ENCODE peak calls at places on chromosomes 6 and 20, in five cellular contexts. One of them, this sample, is unnamed.

GRCh38 chr6:81226957-81227356 is 525.5 kb downstream of the TENT5A start:
- DNase-seq in upper lobe of right lung: no peak
- DNase-seq in right lobe of liver: no peak
- DNase-seq in aorta: no peak
- DNase-seq in astrocyte of the spinal cord: no peak
- DNase-seq in this sample: no peak

GRCh38 chr20:50758469-50758868 is 27.1 kb downstream of the PARD6B start:
- DNase-seq in aorta: no peak
- DNase-seq in astrocyte of the spinal cord: peak; percentile 32
- DNase-seq in right lobe of liver: no peak
- DNase-seq in upper lobe of right lung: no peak
- DNase-seq in this sample: no peak

GRCh38 chr6:158124288-158124687 is 43.8 kb downstream of the SERAC1 start:
- DNase-seq in upper lobe of right lung: no peak
- DNase-seq in right lobe of liver: no peak
- DNase-seq in astrocyte of the spinal cord: no peak
- DNase-seq in aorta: no peak
- DNase-seq in this sample: no peak

GRCh38 chr6:81777586-81778268 is 25.2 kb upstream of the TENT5A start:
- DNase-seq in aorta: no peak
- DNase-seq in right lobe of liver: no peak
- DNase-seq in upper lobe of right lung: no peak
- DNase-seq in astrocyte of the spinal cord: no peak
- DNase-seq in this sample: no peak

GRCh38 chr6:104642871-104643270 is 216.8 kb downstream of the HACE1 start:
- DNase-seq in astrocyte of the spinal cord: peak; percentile 25
- DNase-seq in upper lobe of right lung: no peak
- DNase-seq in right lobe of liver: no peak
- DNase-seq in aorta: no peak
- DNase-seq in this sample: no peak

GRCh38 chr6:155216312-155217028 is 47.3 kb upstream of the CLDN20 start:
- DNase-seq in aorta: no peak
- DNase-seq in right lobe of liver: no peak
- DNase-seq in upper lobe of right lung: no peak
- DNase-seq in astrocyte of the spinal cord: no peak
- DNase-seq in this sample: no peak

GRCh38 chr20:56422131-56422823 is 10.2 kb downstream of the CASS4 start:
- DNase-seq in aorta: no peak
- DNase-seq in upper lobe of right lung: no peak
- DNase-seq in astrocyte of the spinal cord: peak; percentile 93
- DNase-seq in right lobe of liver: no peak
- DNase-seq in this sample: no peak

GRCh38 chr6:45736134-45736533 is 279.5 kb downstream of the CLIC5 start:
- DNase-seq in aorta: no peak
- DNase-seq in right lobe of liver: no peak
- DNase-seq in astrocyte of the spinal cord: no peak
- DNase-seq in upper lobe of right lung: no peak
- DNase-seq in this sample: no peak

GRCh38 chr6:75893058-75893775 is 144.2 kb downstream of the MYO6 start:
- DNase-seq in astrocyte of the spinal cord: peak; percentile 83
- DNase-seq in aorta: no peak
- DNase-seq in right lobe of liver: no peak
- DNase-seq in upper lobe of right lung: no peak
- DNase-seq in this sample: no peak

GRCh38 chr6:92427408-92427905 is 991.9 kb downstream of the EPHA7 start:
- DNase-seq in upper lobe of right lung: no peak
- DNase-seq in right lobe of liver: no peak
- DNase-seq in aorta: no peak
- DNase-seq in astrocyte of the spinal cord: no peak
- DNase-seq in this sample: no peak

GRCh38 chr20:62252342-62252966 is 14.1 kb downstream of the OSBPL2 start:
- DNase-seq in right lobe of liver: no peak
- DNase-seq in upper lobe of right lung: no peak
- DNase-seq in aorta: no peak
- DNase-seq in astrocyte of the spinal cord: peak; percentile 12
- DNase-seq in this sample: no peak

GRCh38 chr20:12022121-12022520 is 104.4 kb downstream of the BTBD3 start:
- DNase-seq in right lobe of liver: no peak
- DNase-seq in upper lobe of right lung: no peak
- DNase-seq in astrocyte of the spinal cord: no peak
- DNase-seq in aorta: no peak
- DNase-seq in this sample: no peak

GRCh38 chr6:39199976-39200375 is 29.3 kb downstream of the KCNK5 start:
- DNase-seq in right lobe of liver: no peak
- DNase-seq in aorta: peak; percentile 54
- DNase-seq in astrocyte of the spinal cord: no peak
- DNase-seq in upper lobe of right lung: no peak
- DNase-seq in this sample: no peak

GRCh38 chr20:54499111-54499510 is 23.7 kb downstream of the DOK5 start:
- DNase-seq in upper lobe of right lung: no peak
- DNase-seq in aorta: no peak
- DNase-seq in astrocyte of the spinal cord: no peak
- DNase-seq in right lobe of liver: no peak
- DNase-seq in this sample: no peak

GRCh38 chr20:42895062-42895461 is 294.6 kb downstream of the PTPRT start:
- DNase-seq in aorta: no peak
- DNase-seq in astrocyte of the spinal cord: no peak
- DNase-seq in upper lobe of right lung: no peak
- DNase-seq in right lobe of liver: no peak
- DNase-seq in this sample: no peak

GRCh38 chr6:29624520-29624961 is 8.4 kb downstream of the GABBR1 start:
- DNase-seq in upper lobe of right lung: no peak
- DNase-seq in aorta: no peak
- DNase-seq in astrocyte of the spinal cord: no peak
- DNase-seq in right lobe of liver: no peak
- DNase-seq in this sample: no peak

GRCh38 chr6:83637953-83638352 is 70.9 kb downstream of the SNAP91 start:
- DNase-seq in astrocyte of the spinal cord: no peak
- DNase-seq in upper lobe of right lung: no peak
- DNase-seq in aorta: no peak
- DNase-seq in right lobe of liver: no peak
- DNase-seq in this sample: no peak

GRCh38 chr6:161066511-161066910 is 74.9 kb downstream of the MAP3K4 start:
- DNase-seq in upper lobe of right lung: no peak
- DNase-seq in aorta: no peak
- DNase-seq in astrocyte of the spinal cord: no peak
- DNase-seq in right lobe of liver: no peak
- DNase-seq in this sample: no peak

GRCh38 chr20:57464642-57465211 is 60.2 kb downstream of the CTCFL start:
- DNase-seq in aorta: peak; percentile 51
- DNase-seq in right lobe of liver: peak; percentile 66
- DNase-seq in astrocyte of the spinal cord: no peak
- DNase-seq in upper lobe of right lung: no peak
- DNase-seq in this sample: no peak

GRCh38 chr6:136801581-136801980 is 9.3 kb upstream of the MAP3K5 start:
- DNase-seq in aorta: no peak
- DNase-seq in upper lobe of right lung: no peak
- DNase-seq in astrocyte of the spinal cord: no peak
- DNase-seq in right lobe of liver: no peak
- DNase-seq in this sample: no peak

GRCh38 chr6:133977983-133978895 is 25.2 kb downstream of the TBPL1 start:
- DNase-seq in aorta: no peak
- DNase-seq in right lobe of liver: no peak
- DNase-seq in astrocyte of the spinal cord: peak; percentile 67
- DNase-seq in upper lobe of right lung: no peak
- DNase-seq in this sample: no peak

GRCh38 chr6:96468281-96468680 is 53.3 kb upstream of the UFL1 start:
- DNase-seq in upper lobe of right lung: no peak
- DNase-seq in astrocyte of the spinal cord: peak; percentile 6
- DNase-seq in right lobe of liver: no peak
- DNase-seq in aorta: no peak
- DNase-seq in this sample: no peak

GRCh38 chr6:49790340-49790739 is 3.3 kb upstream of the PGK2 start:
- DNase-seq in aorta: no peak
- DNase-seq in astrocyte of the spinal cord: no peak
- DNase-seq in right lobe of liver: no peak
- DNase-seq in upper lobe of right lung: no peak
- DNase-seq in this sample: no peak

GRCh38 chr20:9500121-9500911 is 14.1 kb upstream of the LAMP5 start:
- DNase-seq in astrocyte of the spinal cord: no peak
- DNase-seq in right lobe of liver: no peak
- DNase-seq in upper lobe of right lung: no peak
- DNase-seq in aorta: no peak
- DNase-seq in this sample: no peak

GRCh38 chr20:10758446-10758845 is 84.6 kb upstream of the JAG1 start:
- DNase-seq in astrocyte of the spinal cord: no peak
- DNase-seq in upper lobe of right lung: no peak
- DNase-seq in right lobe of liver: no peak
- DNase-seq in aorta: no peak
- DNase-seq in this sample: no peak

GRCh38 chr20:18057106-18057993 is at the start of gene OVOL2:
- DNase-seq in upper lobe of right lung: peak; percentile 94
- DNase-seq in right lobe of liver: peak; percentile 61
- DNase-seq in astrocyte of the spinal cord: no peak
- DNase-seq in aorta: no peak
- DNase-seq in this sample: peak; percentile 91
- H3K4me3 ChIP-seq in upper lobe of right lung: peak within 1 kb of the TSS; percentile 54
- H3K4me3 ChIP-seq in right lobe of liver: peak within 1 kb of the TSS; percentile 50
- H3K4me3 ChIP-seq in astrocyte of the spinal cord: no peak within 1 kb of the TSS
- H3K4me3 ChIP-seq in aorta: peak within 1 kb of the TSS; percentile 3
- H3K4me3 ChIP-seq in this sample: peak within 1 kb of the TSS; percentile 46

DNA sequence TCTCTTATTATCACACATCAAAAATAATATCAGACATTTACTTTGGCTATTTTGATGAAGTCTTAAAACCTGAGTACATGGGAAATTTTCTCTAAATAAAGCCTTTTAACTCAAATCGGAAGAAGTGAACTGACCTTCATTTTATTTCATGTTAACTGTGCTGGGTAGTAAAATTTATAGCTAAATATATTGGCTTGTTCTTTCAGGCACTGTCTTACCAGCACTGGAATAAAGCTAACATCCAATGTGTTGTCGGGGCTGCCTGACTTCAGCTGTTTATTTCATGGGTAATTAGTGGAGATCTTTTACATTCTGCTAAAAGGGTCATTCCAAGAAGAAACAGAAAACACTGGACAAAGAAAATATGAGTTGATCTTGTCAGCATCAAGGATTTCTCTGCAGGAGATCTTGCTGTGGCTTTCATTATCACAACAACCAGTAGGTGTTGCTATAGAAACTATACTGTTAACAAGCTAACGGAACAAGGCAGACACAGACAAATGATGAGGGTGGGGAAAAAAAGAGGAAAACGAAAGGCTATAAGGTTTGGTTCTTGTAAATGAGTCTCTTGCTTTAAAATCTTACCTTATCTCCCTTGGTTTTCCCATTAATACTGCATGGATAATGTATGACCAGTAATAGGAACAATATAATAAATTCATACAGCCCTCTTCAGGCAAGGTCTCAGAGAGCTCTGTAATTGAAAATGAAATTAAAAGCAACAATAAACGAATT is 206.9 kb downstream of the SIM1 start:
- DNase-seq in aorta: no peak
- DNase-seq in astrocyte of the spinal cord: peak; percentile 86
- DNase-seq in right lobe of liver: no peak
- DNase-seq in upper lobe of right lung: no peak
- DNase-seq in this sample: no peak
- H3K4me3 ChIP-seq in aorta: no peak overlapping the region
- H3K4me3 ChIP-seq in astrocyte of the spinal cord: no peak overlapping the region
- H3K4me3 ChIP-seq in right lobe of liver: no peak overlapping the region
- H3K4me3 ChIP-seq in upper lobe of right lung: no peak overlapping the region
- H3K4me3 ChIP-seq in this sample: no peak overlapping the region

GRCh38 chr20:58850693-58851174 is at the start of gene GNAS-AS1:
- DNase-seq in right lobe of liver: peak; percentile 71
- DNase-seq in upper lobe of right lung: peak; percentile 87
- DNase-seq in aorta: peak; percentile 90
- DNase-seq in astrocyte of the spinal cord: peak; percentile 89
- DNase-seq in this sample: peak; percentile 95
- H3K4me3 ChIP-seq in right lobe of liver: peak within 1 kb of the TSS; percentile 36
- H3K4me3 ChIP-seq in upper lobe of right lung: peak within 1 kb of the TSS; percentile 44
- H3K4me3 ChIP-seq in aorta: no peak within 1 kb of the TSS
- H3K4me3 ChIP-seq in astrocyte of the spinal cord: peak within 1 kb of the TSS; percentile 77
- H3K4me3 ChIP-seq in this sample: peak within 1 kb of the TSS; percentile 37

DNA sequence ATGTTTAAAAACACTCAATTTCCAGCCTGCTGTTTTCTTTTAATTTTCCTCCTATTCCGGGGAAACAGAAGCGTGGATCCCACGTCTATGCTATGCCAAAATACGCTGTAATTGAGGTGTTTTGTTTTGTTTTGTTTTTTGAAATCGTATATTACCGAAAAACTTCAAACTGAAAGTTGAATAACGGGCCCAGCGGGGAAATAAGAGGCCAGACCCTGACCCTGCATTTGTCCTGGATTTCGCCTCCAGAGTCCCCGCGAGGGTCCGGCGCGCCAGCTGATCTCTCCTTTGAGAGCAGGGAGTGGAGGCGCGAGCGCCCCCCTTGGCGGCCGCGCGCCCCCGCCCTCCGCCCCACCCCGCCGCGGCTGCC is 335 bp upstream of the BMP2 start:
- DNase-seq in aorta: no peak
- DNase-seq in upper lobe of right lung: no peak
- DNase-seq in astrocyte of the spinal cord: no peak
- DNase-seq in right lobe of liver: no peak
- DNase-seq in this sample: no peak
- H3K4me3 ChIP-seq in aorta: peak overlapping the region; percentile 89
- H3K4me3 ChIP-seq in upper lobe of right lung: peak overlapping the region; percentile 51
- H3K4me3 ChIP-seq in astrocyte of the spinal cord: peak overlapping the region; percentile 57
- H3K4me3 ChIP-seq in right lobe of liver: peak overlapping the region; percentile 80
- H3K4me3 ChIP-seq in this sample: peak overlapping the region; percentile 26

DNA sequence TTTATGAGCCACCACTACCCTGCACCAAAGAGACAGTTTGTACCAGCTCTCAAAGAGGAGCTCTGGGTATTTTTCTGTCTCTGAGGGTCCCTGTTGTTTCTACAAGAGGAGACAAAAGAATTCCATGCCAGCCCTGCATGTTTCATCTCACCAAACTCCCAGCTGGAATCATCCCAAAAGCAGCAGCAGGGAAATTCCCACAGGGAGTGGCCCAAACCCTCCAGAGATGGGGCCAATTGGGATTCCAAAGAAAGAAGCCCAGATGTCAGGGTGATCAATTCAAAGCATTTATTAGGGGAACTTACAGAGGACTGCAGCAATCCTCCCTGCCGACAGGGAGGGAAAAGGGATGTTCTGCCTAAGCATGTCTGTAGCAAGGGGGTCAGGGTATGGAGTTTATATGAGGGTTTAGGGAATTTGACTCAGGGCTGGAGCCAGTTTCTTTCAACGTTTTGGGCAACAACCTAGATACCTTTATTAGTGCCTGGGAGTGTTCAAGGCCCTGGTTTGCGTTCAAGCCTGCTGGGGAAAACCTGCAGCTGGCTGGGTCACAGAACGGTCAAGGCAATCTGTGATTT is 47.2 kb downstream of the MUC22 start:
- DNase-seq in aorta: no peak
- DNase-seq in upper lobe of right lung: no peak
- DNase-seq in astrocyte of the spinal cord: peak; percentile 37
- DNase-seq in right lobe of liver: no peak
- DNase-seq in this sample: peak; percentile 42
- H3K4me3 ChIP-seq in aorta: no peak overlapping the region
- H3K4me3 ChIP-seq in upper lobe of right lung: no peak overlapping the region
- H3K4me3 ChIP-seq in astrocyte of the spinal cord: no peak overlapping the region
- H3K4me3 ChIP-seq in right lobe of liver: no peak overlapping the region
- H3K4me3 ChIP-seq in this sample: no peak overlapping the region

This sample was measured in pancreas.